ENCODE peak calls at places on chromosomes 6 and 20, in six cellular contexts. One of them, this sample, is unnamed.

GRCh38 chr6:3379482-3380060 is 77.3 kb downstream of the SLC22A23 start:
- DNase-seq in brain microvascular endothelial cell: peak; percentile 51
- DNase-seq in gastrocnemius medialis: no peak
- DNase-seq in WERI-Rb-1: no peak
- DNase-seq in SJSA1: no peak
- DNase-seq in upper lobe of right lung: no peak
- DNase-seq in this sample: no peak

GRCh38 chr6:170182093-170182780 is 108.6 kb downstream of the DLL1 start:
- DNase-seq in brain microvascular endothelial cell: no peak
- DNase-seq in gastrocnemius medialis: no peak
- DNase-seq in WERI-Rb-1: no peak
- DNase-seq in SJSA1: no peak
- DNase-seq in upper lobe of right lung: no peak
- DNase-seq in this sample: no peak

GRCh38 chr20:19742974-19743649 is 14.9 kb upstream of the RIN2 start:
- DNase-seq in brain microvascular endothelial cell: no peak
- DNase-seq in gastrocnemius medialis: peak; percentile 56
- DNase-seq in WERI-Rb-1: no peak
- DNase-seq in SJSA1: no peak
- DNase-seq in upper lobe of right lung: peak; percentile 67
- DNase-seq in this sample: no peak

GRCh38 chr6:134217110-134217509 is 100.8 kb downstream of the SGK1 start:
- DNase-seq in brain microvascular endothelial cell: peak; percentile 14
- DNase-seq in gastrocnemius medialis: no peak
- DNase-seq in WERI-Rb-1: no peak
- DNase-seq in SJSA1: no peak
- DNase-seq in upper lobe of right lung: no peak
- DNase-seq in this sample: no peak

GRCh38 chr6:45609141-45609638 is 231.5 kb upstream of the SUPT3H start:
- DNase-seq in brain microvascular endothelial cell: peak; percentile 92
- DNase-seq in gastrocnemius medialis: peak; percentile 52
- DNase-seq in WERI-Rb-1: no peak
- DNase-seq in SJSA1: no peak
- DNase-seq in upper lobe of right lung: peak; percentile 65
- DNase-seq in this sample: no peak

GRCh38 chr6:52543729-52544324 is 33.0 kb downstream of the TRAM2 start:
- DNase-seq in brain microvascular endothelial cell: peak; percentile 68
- DNase-seq in gastrocnemius medialis: no peak
- DNase-seq in WERI-Rb-1: no peak
- DNase-seq in SJSA1: peak; percentile 81
- DNase-seq in upper lobe of right lung: no peak
- DNase-seq in this sample: no peak

GRCh38 chr6:117512056-117512828 is 29.8 kb downstream of the DCBLD1 start:
- DNase-seq in brain microvascular endothelial cell: no peak
- DNase-seq in gastrocnemius medialis: no peak
- DNase-seq in WERI-Rb-1: no peak
- DNase-seq in SJSA1: no peak
- DNase-seq in upper lobe of right lung: no peak
- DNase-seq in this sample: no peak

GRCh38 chr6:112199001-112199403 is 55.4 kb downstream of the LAMA4 start:
- DNase-seq in brain microvascular endothelial cell: no peak
- DNase-seq in gastrocnemius medialis: no peak
- DNase-seq in WERI-Rb-1: no peak
- DNase-seq in SJSA1: no peak
- DNase-seq in upper lobe of right lung: no peak
- DNase-seq in this sample: no peak

GRCh38 chr6:99933129-99933528 is 60.9 kb downstream of the MCHR2 start:
- DNase-seq in brain microvascular endothelial cell: peak; percentile 5
- DNase-seq in gastrocnemius medialis: no peak
- DNase-seq in WERI-Rb-1: no peak
- DNase-seq in SJSA1: peak; percentile 75
- DNase-seq in upper lobe of right lung: no peak
- DNase-seq in this sample: no peak

GRCh38 chr6:108107102-108107501 is 32.6 kb upstream of the OSTM1 start:
- DNase-seq in brain microvascular endothelial cell: no peak
- DNase-seq in gastrocnemius medialis: no peak
- DNase-seq in WERI-Rb-1: no peak
- DNase-seq in SJSA1: no peak
- DNase-seq in upper lobe of right lung: no peak
- DNase-seq in this sample: no peak

GRCh38 chr20:1357921-1358671 is 29.2 kb upstream of the SDCBP2 start:
- DNase-seq in brain microvascular endothelial cell: peak; percentile 78
- DNase-seq in gastrocnemius medialis: no peak
- DNase-seq in WERI-Rb-1: no peak
- DNase-seq in SJSA1: no peak
- DNase-seq in upper lobe of right lung: no peak
- DNase-seq in this sample: no peak

GRCh38 chr6:30074331-30075093 is 1.1 kb downstream of the RNF39 start:
- DNase-seq in brain microvascular endothelial cell: no peak
- DNase-seq in gastrocnemius medialis: no peak
- DNase-seq in WERI-Rb-1: no peak
- DNase-seq in SJSA1: no peak
- DNase-seq in upper lobe of right lung: no peak
- DNase-seq in this sample: no peak

GRCh38 chr6:624979-625378 is 31.9 kb downstream of the HUS1B start:
- DNase-seq in brain microvascular endothelial cell: peak; percentile 19
- DNase-seq in gastrocnemius medialis: no peak
- DNase-seq in WERI-Rb-1: no peak
- DNase-seq in SJSA1: peak; percentile 39
- DNase-seq in upper lobe of right lung: no peak
- DNase-seq in this sample: no peak

GRCh38 chr20:38180781-38181180 is 15.7 kb upstream of the TGM2 start:
- DNase-seq in brain microvascular endothelial cell: no peak
- DNase-seq in gastrocnemius medialis: no peak
- DNase-seq in WERI-Rb-1: no peak
- DNase-seq in SJSA1: no peak
- DNase-seq in upper lobe of right lung: no peak
- DNase-seq in this sample: no peak

GRCh38 chr6:169723200-169723909 is 945 bp downstream of the PHF10 start:
- DNase-seq in brain microvascular endothelial cell: peak; percentile 38
- DNase-seq in gastrocnemius medialis: peak; percentile 80
- DNase-seq in WERI-Rb-1: peak; percentile 38
- DNase-seq in SJSA1: peak; percentile 57
- DNase-seq in upper lobe of right lung: peak; percentile 91
- DNase-seq in this sample: no peak

GRCh38 chr6:132063738-132064137 is 112.6 kb upstream of the CCN2 start:
- DNase-seq in brain microvascular endothelial cell: peak; percentile 88
- DNase-seq in gastrocnemius medialis: no peak
- DNase-seq in WERI-Rb-1: no peak
- DNase-seq in SJSA1: peak; percentile 91
- DNase-seq in upper lobe of right lung: no peak
- DNase-seq in this sample: peak; percentile 48

GRCh38 chr6:143362192-143362558 is 88.3 kb downstream of the ADAT2 start:
- DNase-seq in brain microvascular endothelial cell: no peak
- DNase-seq in gastrocnemius medialis: no peak
- DNase-seq in WERI-Rb-1: no peak
- DNase-seq in SJSA1: no peak
- DNase-seq in upper lobe of right lung: no peak
- DNase-seq in this sample: no peak

GRCh38 chr6:42562788-42563187 is 1.0 kb upstream of the UBR2 start:
- DNase-seq in brain microvascular endothelial cell: no peak
- DNase-seq in gastrocnemius medialis: peak; percentile 16
- DNase-seq in WERI-Rb-1: no peak
- DNase-seq in SJSA1: no peak
- DNase-seq in upper lobe of right lung: no peak
- DNase-seq in this sample: no peak

DNA sequence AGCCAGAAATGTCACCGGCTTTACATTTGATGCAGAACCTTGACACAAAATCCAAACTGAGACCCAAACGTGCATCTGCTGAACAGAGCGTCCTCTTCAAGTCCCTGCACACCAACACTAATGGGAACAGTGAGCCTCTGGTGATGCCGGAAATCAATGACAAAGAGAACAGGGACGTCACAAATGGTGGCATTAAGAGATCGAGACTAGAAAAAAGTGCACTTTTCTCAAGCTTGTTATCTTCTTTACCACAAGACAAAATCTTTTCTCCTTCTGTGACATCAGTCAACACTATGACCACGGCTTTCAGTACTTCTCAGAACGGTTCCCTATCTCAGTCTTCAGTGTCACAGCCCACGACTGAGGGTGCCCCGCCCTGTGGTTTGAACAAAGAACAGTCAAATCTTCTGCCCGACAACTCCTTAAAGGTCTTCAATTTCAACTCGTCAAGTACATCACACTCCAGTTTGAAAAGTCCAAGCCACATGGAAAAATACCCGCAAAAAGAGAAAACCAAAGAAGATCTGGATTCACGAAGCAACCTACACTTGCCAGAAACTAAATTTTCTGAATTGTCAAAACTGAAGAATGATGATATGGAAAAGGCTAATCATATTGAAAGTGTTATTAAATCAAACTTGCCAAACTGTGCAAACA is 108.5 kb downstream of the RTN4IP1 start:
- DNase-seq in brain microvascular endothelial cell: no peak
- DNase-seq in gastrocnemius medialis: peak; percentile 23
- DNase-seq in WERI-Rb-1: no peak
- DNase-seq in SJSA1: no peak
- DNase-seq in upper lobe of right lung: peak; percentile 69
- DNase-seq in this sample: no peak
- H3K27ac ChIP-seq in brain microvascular endothelial cell: no peak overlapping the region
- H3K27ac ChIP-seq in gastrocnemius medialis: no peak overlapping the region
- H3K27ac ChIP-seq in WERI-Rb-1: no peak overlapping the region
- H3K27ac ChIP-seq in SJSA1: no peak overlapping the region
- H3K27ac ChIP-seq in upper lobe of right lung: peak overlapping the region; percentile 77
- H3K27ac ChIP-seq in this sample: no peak overlapping the region

DNA sequence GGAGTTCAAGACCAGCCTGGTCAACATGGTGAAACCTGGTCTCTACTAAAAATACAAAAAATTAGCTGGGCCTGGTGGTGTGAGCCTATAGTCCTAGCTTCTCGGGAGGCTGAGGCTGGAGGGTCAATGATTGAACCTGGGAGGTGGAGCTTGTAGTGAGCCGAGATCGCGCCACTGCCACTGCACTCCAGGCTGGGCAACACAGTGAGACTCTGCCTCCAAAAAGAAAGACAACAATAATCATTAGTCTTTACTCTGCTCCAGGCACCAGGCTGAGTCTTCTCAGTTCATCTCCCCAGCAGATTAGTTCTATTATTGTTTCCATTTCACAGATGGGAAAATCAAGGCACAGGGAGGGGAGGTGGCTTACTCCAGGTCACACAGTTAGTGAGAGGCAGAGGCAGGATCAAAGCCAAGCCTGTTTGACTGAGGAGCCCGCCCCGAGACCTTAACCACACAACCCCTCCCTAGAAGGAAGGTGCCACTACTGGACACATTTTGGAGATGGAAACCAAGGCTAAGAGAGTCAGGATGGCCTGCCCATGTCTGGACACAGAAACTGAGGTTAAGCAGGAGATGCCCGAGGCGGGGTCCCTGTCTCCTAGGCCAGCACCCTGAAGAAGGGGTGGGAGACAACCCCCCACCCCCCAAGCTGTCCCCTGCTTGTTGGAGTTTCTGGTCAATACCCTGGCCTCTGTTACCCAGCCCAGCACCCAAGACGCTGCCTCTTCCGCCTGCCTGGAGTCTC is 75.8 kb downstream of the CEBPB start:
- DNase-seq in brain microvascular endothelial cell: no peak
- DNase-seq in gastrocnemius medialis: no peak
- DNase-seq in WERI-Rb-1: no peak
- DNase-seq in SJSA1: no peak
- DNase-seq in upper lobe of right lung: no peak
- DNase-seq in this sample: no peak
- H3K27ac ChIP-seq in brain microvascular endothelial cell: no peak overlapping the region
- H3K27ac ChIP-seq in gastrocnemius medialis: peak overlapping the region; percentile 35
- H3K27ac ChIP-seq in WERI-Rb-1: no peak overlapping the region
- H3K27ac ChIP-seq in SJSA1: peak overlapping the region; percentile 40
- H3K27ac ChIP-seq in upper lobe of right lung: peak overlapping the region; percentile 75
- H3K27ac ChIP-seq in this sample: peak overlapping the region; percentile 5

DNA sequence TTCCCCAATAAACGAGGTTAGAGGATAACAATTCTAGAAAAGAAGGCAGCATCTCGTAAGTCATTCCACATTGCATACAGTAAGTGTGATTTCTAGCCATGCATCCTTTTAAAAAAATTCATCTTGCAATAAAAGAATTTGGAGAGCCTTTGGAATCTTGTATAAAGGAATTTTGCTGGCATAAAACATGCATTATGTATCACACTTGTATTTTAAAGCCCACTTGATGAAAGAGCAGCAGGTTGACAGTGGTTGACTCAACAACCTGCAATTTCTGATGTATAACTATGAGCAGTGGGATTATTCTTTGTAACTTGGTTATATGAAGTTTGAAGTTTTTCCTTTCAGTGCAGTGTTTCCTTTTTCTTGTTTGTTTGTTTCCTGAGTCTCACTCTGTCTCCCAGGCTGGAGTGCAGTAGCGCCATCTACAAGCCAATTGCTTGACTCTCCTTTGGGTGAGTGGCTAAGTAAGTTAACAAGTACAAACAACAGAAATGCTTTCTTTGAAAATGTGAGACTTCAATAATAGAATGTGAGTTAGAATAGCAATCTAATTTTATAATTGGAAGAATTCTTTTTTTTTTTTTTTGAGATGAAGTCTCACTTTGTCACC is 39.9 kb downstream of the JARID2 start:
- DNase-seq in brain microvascular endothelial cell: no peak
- DNase-seq in gastrocnemius medialis: no peak
- DNase-seq in WERI-Rb-1: no peak
- DNase-seq in SJSA1: peak; percentile 31
- DNase-seq in upper lobe of right lung: no peak
- DNase-seq in this sample: no peak
- H3K27ac ChIP-seq in brain microvascular endothelial cell: peak overlapping the region; percentile 3
- H3K27ac ChIP-seq in gastrocnemius medialis: no peak overlapping the region
- H3K27ac ChIP-seq in WERI-Rb-1: no peak overlapping the region
- H3K27ac ChIP-seq in SJSA1: peak overlapping the region; percentile 95
- H3K27ac ChIP-seq in upper lobe of right lung: no peak overlapping the region
- H3K27ac ChIP-seq in this sample: peak overlapping the region; percentile 54

GRCh38 chr6:137028912-137029311 is 15.9 kb downstream of the IL20RA start:
- DNase-seq in brain microvascular endothelial cell: no peak
- DNase-seq in gastrocnemius medialis: no peak
- DNase-seq in WERI-Rb-1: no peak
- DNase-seq in SJSA1: no peak
- DNase-seq in upper lobe of right lung: no peak
- DNase-seq in this sample: no peak

GRCh38 chr6:137025786-137026730 is 18.7 kb downstream of the IL20RA start:
- DNase-seq in brain microvascular endothelial cell: no peak
- DNase-seq in gastrocnemius medialis: no peak
- DNase-seq in WERI-Rb-1: no peak
- DNase-seq in SJSA1: no peak
- DNase-seq in upper lobe of right lung: no peak
- DNase-seq in this sample: peak; percentile 72

GRCh38 chr6:137036566-137037300 is 8.0 kb downstream of the IL20RA start:
- DNase-seq in brain microvascular endothelial cell: no peak
- DNase-seq in gastrocnemius medialis: no peak
- DNase-seq in WERI-Rb-1: no peak
- DNase-seq in SJSA1: no peak
- DNase-seq in upper lobe of right lung: no peak
- DNase-seq in this sample: no peak

GRCh38 chr6:137033828-137034227 is 10.9 kb downstream of the IL20RA start:
- DNase-seq in brain microvascular endothelial cell: no peak
- DNase-seq in gastrocnemius medialis: no peak
- DNase-seq in WERI-Rb-1: no peak
- DNase-seq in SJSA1: no peak
- DNase-seq in upper lobe of right lung: no peak
- DNase-seq in this sample: no peak

GRCh38 chr6:137031122-137031521 is 13.6 kb downstream of the IL20RA start:
- DNase-seq in brain microvascular endothelial cell: no peak
- DNase-seq in gastrocnemius medialis: no peak
- DNase-seq in WERI-Rb-1: no peak
- DNase-seq in SJSA1: no peak
- DNase-seq in upper lobe of right lung: no peak
- DNase-seq in this sample: no peak
- H3K27ac ChIP-seq in brain microvascular endothelial cell: no peak overlapping the region
- H3K27ac ChIP-seq in gastrocnemius medialis: no peak overlapping the region
- H3K27ac ChIP-seq in WERI-Rb-1: no peak overlapping the region
- H3K27ac ChIP-seq in SJSA1: no peak overlapping the region
- H3K27ac ChIP-seq in upper lobe of right lung: no peak overlapping the region
- H3K27ac ChIP-seq in this sample: no peak overlapping the region